ENCODE peak calls at places on chromosomes 1 and 21, in ten cellular contexts. N, K, A, Y, W, G, H, O, X and C are unnamed samples.

GRCh38 chr1:4784761-4785160 is 130.4 kb downstream of the AJAP1 start:
- DNase-seq in Y (no peak), K (no peak), W (no peak), N (no peak), A (no peak), H (no peak), X (no peak), G (no peak), O (no peak), C (no peak)

GRCh38 chr1:65170511-65171142 is 22.6 kb downstream of the AK4 start:
- DNase-seq in N (peak), G (no peak), O (peak), X (peak), Y (no peak), W (no peak), A (no peak), H (no peak), K (no peak), C (no peak)

GRCh38 chr1:72281637-72282270 is 585 bp downstream of the NEGR1 start:
- DNase-seq in N (no peak), X (no peak), K (no peak), A (no peak), H (no peak), O (no peak), G (peak), Y (no peak), W (no peak), C (no peak)

GRCh38 chr1:74399249-74399648 is 113.2 kb downstream of the LRRC53 start:
- DNase-seq in Y (no peak), H (no peak), K (no peak), N (no peak), A (no peak), G (no peak), O (no peak), W (no peak), X (no peak), C (no peak)

GRCh38 chr1:10687142-10687715 is 109.2 kb downstream of the CASZ1 start:
- DNase-seq in H (no peak), A (no peak), Y (no peak), W (no peak), O (no peak), N (no peak), G (no peak), X (no peak), K (no peak), C (no peak)

GRCh38 chr1:183734600-183735036 is 70.3 kb upstream of the RGL1 start:
- DNase-seq in Y (no peak), H (no peak), X (peak), K (no peak), N (peak), O (peak), W (no peak), A (no peak), G (no peak), C (peak)

GRCh38 chr1:160163612-160164011 is 12.2 kb downstream of the ATP1A4 start:
- DNase-seq in K (no peak), G (no peak), A (no peak), X (no peak), W (no peak), O (peak), H (no peak), N (no peak), Y (no peak), C (no peak)

GRCh38 chr1:15430787-15431570 is 7.3 kb upstream of the CTRC start:
- DNase-seq in O (peak), K (peak), W (peak), A (no peak), H (no peak), Y (peak), X (peak), G (peak), N (peak), C (peak)

GRCh38 chr21:39556176-39556575 is 56.6 kb upstream of the B3GALT5 start:
- DNase-seq in W (no peak), K (no peak), A (no peak), O (no peak), G (no peak), Y (peak), H (no peak), N (no peak), X (no peak), C (no peak)

GRCh38 chr1:109826930-109827349 is 63.2 kb upstream of the EPS8L3 start:
- DNase-seq in K (no peak), G (no peak), O (no peak), H (no peak), X (peak), W (no peak), Y (no peak), A (no peak), N (peak), C (no peak)

GRCh38 chr1:41800237-41800902 is 118.4 kb downstream of the HIVEP3 start:
- DNase-seq in N (peak), X (peak), A (no peak), H (no peak), O (no peak), W (peak), G (no peak), Y (no peak), K (no peak), C (no peak)

GRCh38 chr1:159079518-159079917 is 3.0 kb upstream of the AIM2 start:
- DNase-seq in K (no peak), Y (peak), A (no peak), G (no peak), N (no peak), X (no peak), O (no peak), W (no peak), H (no peak), C (no peak)